ENCODE peak calls at places on chromosomes 5 and 9, in four cellular contexts. R is AG04450, T is kidney epithelial cell, Y is lung. A is an unnamed sample.

GRCh38 chr9:132214027-132214622 is 52.3 kb downstream of the NTNG2 start:
- DNase-seq in R (peak), T (peak), Y (peak), A (no peak)

GRCh38 chr5:135811007-135811406 is 23.5 kb upstream of the SLC25A48 start:
- DNase-seq in R (no peak), T (no peak), Y (no peak), A (no peak)

GRCh38 chr5:150649828-150650712 is 9.6 kb downstream of the SYNPO start:
- DNase-seq in R (no peak), T (no peak), Y (no peak), A (no peak)

GRCh38 chr5:158056426-158056825 is 197.5 kb upstream of the CLINT1 start:
- DNase-seq in R (no peak), T (no peak), Y (no peak), A (no peak)

GRCh38 chr9:114176601-114177295 is 21.4 kb downstream of the COL27A1 start:
- DNase-seq in R (no peak), T (no peak), Y (no peak), A (no peak)

GRCh38 chr9:14214065-14214684 is 99.8 kb downstream of the NFIB start:
- DNase-seq in R (no peak), T (no peak), Y (no peak), A (no peak)

GRCh38 chr9:106962105-106962504 is 99.1 kb downstream of the ZNF462 start:
- DNase-seq in R (no peak), T (no peak), Y (no peak), A (no peak)

GRCh38 chr5:32736842-32737241 is 25.7 kb downstream of the NPR3 start:
- DNase-seq in R (no peak), T (no peak), Y (no peak), A (no peak)

GRCh38 chr5:122030251-122030650 is 47.8 kb downstream of the LOX start:
- DNase-seq in R (no peak), T (no peak), Y (no peak), A (peak)

GRCh38 chr5:26691486-26691885 is 346.9 kb downstream of the CDH9 start:
- DNase-seq in R (no peak), T (no peak), Y (no peak), A (no peak)

GRCh38 chr5:169448826-169449225 is 134.7 kb upstream of the SPDL1 start:
- DNase-seq in R (no peak), T (no peak), Y (no peak), A (no peak)

GRCh38 chr5:180353226-180353962 is at the start of gene GFPT2:
- DNase-seq in R (peak), T (no peak), Y (peak), A (no peak)

GRCh38 chr5:87769137-87769536 is 356.4 kb upstream of the CCNH start:
- DNase-seq in R (no peak), T (no peak), Y (no peak), A (no peak)

GRCh38 chr9:92736816-92737606 is 27.6 kb downstream of the BICD2 start:
- DNase-seq in R (no peak), T (no peak), Y (no peak), A (no peak)

GRCh38 chr5:173454764-173455598 is 126.8 kb upstream of the STC2 start:
- DNase-seq in R (peak), T (peak), Y (no peak), A (peak)

GRCh38 chr5:176660860-176661641 is 13.8 kb downstream of the TSPAN17 start:
- DNase-seq in R (peak), T (no peak), Y (peak), A (no peak)
- TF ChIP-seq CTCF in R (peak), T (peak), Y (peak), A (peak)

GRCh38 chr5:142611154-142611553 is 74.7 kb downstream of the FGF1 start:
- DNase-seq in R (peak), T (no peak), Y (peak), A (no peak)
- TF ChIP-seq CTCF in R (peak), T (peak), Y (peak), A (peak)

GRCh38 chr9:111720170-111720569 is 58.8 kb downstream of the GNG10 start:
- DNase-seq in R (no peak), T (no peak), Y (no peak), A (no peak)
- TF ChIP-seq CTCF in R (no peak), T (no peak), Y (no peak), A (no peak)

DNA sequence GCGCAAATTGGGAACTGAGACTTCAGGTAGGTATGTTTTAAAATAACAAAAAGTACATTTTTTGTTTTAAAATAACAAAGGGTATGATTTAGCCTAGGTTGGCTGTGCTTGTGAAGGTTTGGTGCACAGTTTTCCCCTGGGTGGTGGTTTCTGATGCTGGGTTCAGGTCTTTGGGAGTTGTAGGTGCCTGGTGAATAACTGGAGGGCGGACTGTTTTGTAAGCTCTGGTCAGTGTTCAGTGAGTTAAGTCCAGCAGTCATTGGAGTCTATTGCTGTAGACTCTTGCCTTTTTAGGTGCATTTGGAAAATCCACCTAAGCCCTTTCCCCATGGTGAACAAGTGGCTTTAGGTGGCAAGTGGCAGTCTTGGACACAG is 43.9 kb downstream of the RAI14 start:
- DNase-seq in R (no peak), T (no peak), Y (no peak), A (no peak)
- TF ChIP-seq CTCF in R (no peak), T (no peak), Y (no peak), A (no peak)

GRCh38 chr5:140868721-140869554 is at the start of gene PCDHA11:
- DNase-seq in R (no peak), T (no peak), Y (no peak), A (no peak)
- TF ChIP-seq CTCF in R (no peak), T (no peak), Y (no peak), A (peak)

GRCh38 chr5:79546782-79547428 is 33.0 kb upstream of the HOMER1 start:
- DNase-seq in R (peak), T (no peak), Y (no peak), A (no peak)

GRCh38 chr5:79536193-79536906 is 22.4 kb upstream of the HOMER1 start:
- DNase-seq in R (no peak), T (no peak), Y (no peak), A (no peak)

GRCh38 chr5:79544136-79544535 is 30.2 kb upstream of the HOMER1 start:
- DNase-seq in R (no peak), T (no peak), Y (no peak), A (no peak)

GRCh38 chr5:79535477-79536192 is 21.7 kb upstream of the HOMER1 start:
- DNase-seq in R (no peak), T (no peak), Y (no peak), A (no peak)

GRCh38 chr5:79540939-79541338 is 27.0 kb upstream of the HOMER1 start:
- DNase-seq in R (no peak), T (no peak), Y (no peak), A (no peak)
- TF ChIP-seq CTCF in R (no peak), T (no peak), Y (no peak), A (no peak)

GRCh38 chr9:2859776-2860379 is 16.0 kb upstream of the PUM3 start:
- DNase-seq in R (no peak), T (no peak), Y (peak), A (no peak)
- TF ChIP-seq CTCF in R (peak), T (peak), Y (peak), A (peak)

GRCh38 chr9:137168907-137169763 is 716 bp downstream of the LRRC26 start:
- DNase-seq in R (no peak), T (no peak), Y (no peak), A (no peak)
- TF ChIP-seq CTCF in R (no peak), T (no peak), Y (no peak), A (no peak)

GRCh38 chr5:69152731-69153130 is 14.2 kb upstream of the CCNB1 start:
- DNase-seq in R (no peak), T (no peak), Y (no peak), A (no peak)

GRCh38 chr5:69156456-69156855 is 10.5 kb upstream of the CCNB1 start:
- DNase-seq in R (no peak), T (no peak), Y (no peak), A (no peak)

GRCh38 chr5:69158039-69158438 is 8.9 kb upstream of the CCNB1 start:
- DNase-seq in R (no peak), T (no peak), Y (no peak), A (no peak)
- TF ChIP-seq CTCF in R (no peak), T (no peak), Y (no peak), A (no peak)

DNA sequence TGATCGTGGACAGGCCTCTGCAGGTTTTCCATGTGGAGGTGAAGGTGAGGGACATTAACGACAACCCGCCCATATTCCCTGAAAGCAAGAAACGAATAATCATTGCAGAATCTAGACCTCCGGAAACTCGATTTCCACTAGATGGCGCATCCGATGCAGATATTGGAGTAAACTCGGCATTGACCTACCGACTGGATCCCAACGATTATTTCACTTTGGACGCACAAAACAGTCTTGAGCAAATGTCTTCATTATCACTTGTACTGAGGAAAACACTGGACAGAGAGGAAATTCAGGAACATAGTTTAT is 621 bp downstream of the PCDHA13 start:
- DNase-seq in R (no peak), T (no peak), Y (peak), A (no peak)
- TF ChIP-seq CTCF in R (no peak), T (no peak), Y (no peak), A (peak)